ENCODE peak calls at places on chromosomes 5 and 9, in six cellular contexts. H is thyroid gland, B is hepatocyte, L is cardiac muscle cell, P is A549, T is suprapubic skin. U is an unnamed sample. For H3K4me1, the result is how much of the 10 kb centered on the place peaks cover.

GRCh38 chr9:15138357-15138686 is 168.7 kb downstream of the TTC39B start:
- DNase-seq in H (no peak), B (no peak), L (no peak), P (no peak), T (no peak), U (no peak)

GRCh38 chr5:172429201-172429940 is 25.0 kb downstream of the SH3PXD2B start:
- DNase-seq in H (no peak), B (peak), L (no peak), P (no peak), T (no peak), U (no peak)

GRCh38 chr5:142922223-142922952 is 152.2 kb downstream of the ARHGAP26 start:
- DNase-seq in H (no peak), B (peak), L (peak), P (peak), T (no peak), U (peak)

GRCh38 chr5:136174021-136174659 is 18.8 kb downstream of the SMIM32 start:
- DNase-seq in H (no peak), B (peak), L (peak), P (peak), T (no peak), U (peak)

GRCh38 chr5:128684951-128685350 is 146.9 kb upstream of the FBN2 start:
- DNase-seq in H (no peak), B (no peak), L (no peak), P (no peak), T (no peak), U (peak)

GRCh38 chr9:100160021-100160420 is 61.0 kb downstream of the INVS start:
- DNase-seq in H (no peak), B (no peak), L (no peak), P (no peak), T (no peak), U (no peak)

GRCh38 chr5:78060421-78060820 is 234.1 kb downstream of the AP3B1 start:
- DNase-seq in H (no peak), B (no peak), L (no peak), P (no peak), T (no peak), U (peak)

GRCh38 chr5:174664180-174664850 is 60.1 kb upstream of the MSX2 start:
- DNase-seq in H (no peak), B (no peak), L (no peak), P (no peak), T (no peak), U (no peak)

GRCh38 chr9:93598647-93599241 is 22.4 kb downstream of the PHF2 start:
- DNase-seq in H (no peak), B (peak), L (no peak), P (no peak), T (no peak), U (peak)

GRCh38 chr9:71816782-71817549 is 48.7 kb upstream of the CEMIP2 start:
- DNase-seq in H (no peak), B (no peak), L (no peak), P (no peak), T (no peak), U (peak)

GRCh38 chr9:130466537-130467217 is 21.9 kb downstream of the ASS1 start:
- DNase-seq in H (no peak), B (no peak), L (no peak), P (no peak), T (no peak), U (no peak)

GRCh38 chr9:19471737-19472648 is 63.2 kb downstream of the ACER2 start:
- DNase-seq in H (peak), B (peak), L (peak), P (peak), T (peak), U (peak)

GRCh38 chr5:94745786-94746730 is 127.6 kb downstream of the SLF1 start:
- DNase-seq in H (no peak), B (no peak), L (no peak), P (no peak), T (no peak), U (peak)

GRCh38 chr5:17219431-17219830 is 2.0 kb downstream of the BASP1 start:
- DNase-seq in H (no peak), B (no peak), L (no peak), P (no peak), T (no peak), U (no peak)

GRCh38 chr9:105007143-105007542 is 79.2 kb upstream of the ABCA1 start:
- DNase-seq in H (no peak), B (peak), L (no peak), P (peak), T (peak), U (peak)

GRCh38 chr9:115524467-115525059 is 406.6 kb upstream of the TNC start:
- DNase-seq in H (no peak), B (peak), L (peak), P (peak), T (no peak), U (peak)

GRCh38 chr9:98231770-98232478 is 23.5 kb downstream of the TBC1D2 start:
- DNase-seq in H (peak), B (peak), L (no peak), P (peak), T (no peak), U (no peak)

GRCh38 chr5:135127604-135128240 is 93.7 kb upstream of the PITX1 start:
- DNase-seq in H (no peak), B (peak), L (no peak), P (peak), T (no peak), U (no peak)

GRCh38 chr9:81694541-81694940 is 5.2 kb upstream of the TLE1 start:
- DNase-seq in H (no peak), B (no peak), L (no peak), P (no peak), T (no peak), U (no peak)

GRCh38 chr9:89422151-89422918 is 75.6 kb downstream of the SEMA4D start:
- DNase-seq in H (no peak), B (no peak), L (no peak), P (no peak), T (no peak), U (no peak)

GRCh38 chr9:130445268-130445983 is 665 bp downstream of the ASS1 start:
- DNase-seq in H (peak), B (peak), L (no peak), P (no peak), T (peak), U (no peak)

GRCh38 chr5:170522211-170523128 is 18.6 kb downstream of the KCNIP1 start:
- DNase-seq in H (peak), B (no peak), L (no peak), P (peak), T (no peak), U (no peak)

GRCh38 chr5:170280090-170280493 is 17.5 kb downstream of the LCP2 start:
- DNase-seq in H (no peak), B (no peak), L (no peak), P (no peak), T (no peak), U (no peak)

GRCh38 chr9:38127271-38127839 is 58.3 kb upstream of the SHB start:
- DNase-seq in H (no peak), B (no peak), L (no peak), P (no peak), T (no peak), U (no peak)

GRCh38 chr9:97502222-97502983 is 937 bp downstream of the TMOD1 start:
- DNase-seq in H (peak), B (peak), L (peak), P (no peak), T (no peak), U (no peak)

GRCh38 chr5:50325237-50325832 is 115.8 kb downstream of the EMB start:
- DNase-seq in H (no peak), B (peak), L (peak), P (peak), T (no peak), U (peak)

GRCh38 chr5:147567917-147568598 is 58.2 kb upstream of the DPYSL3 start:
- DNase-seq in H (no peak), B (no peak), L (no peak), P (peak), T (no peak), U (peak)

GRCh38 chr9:125638646-125639045 is 68.4 kb downstream of the MAPKAP1 start:
- DNase-seq in H (no peak), B (no peak), L (no peak), P (no peak), T (no peak), U (no peak)
- H3K4me1 ChIP-seq in H (under half), B (under half), L (under half), P (under half), T (under half), U (under half)

DNA sequence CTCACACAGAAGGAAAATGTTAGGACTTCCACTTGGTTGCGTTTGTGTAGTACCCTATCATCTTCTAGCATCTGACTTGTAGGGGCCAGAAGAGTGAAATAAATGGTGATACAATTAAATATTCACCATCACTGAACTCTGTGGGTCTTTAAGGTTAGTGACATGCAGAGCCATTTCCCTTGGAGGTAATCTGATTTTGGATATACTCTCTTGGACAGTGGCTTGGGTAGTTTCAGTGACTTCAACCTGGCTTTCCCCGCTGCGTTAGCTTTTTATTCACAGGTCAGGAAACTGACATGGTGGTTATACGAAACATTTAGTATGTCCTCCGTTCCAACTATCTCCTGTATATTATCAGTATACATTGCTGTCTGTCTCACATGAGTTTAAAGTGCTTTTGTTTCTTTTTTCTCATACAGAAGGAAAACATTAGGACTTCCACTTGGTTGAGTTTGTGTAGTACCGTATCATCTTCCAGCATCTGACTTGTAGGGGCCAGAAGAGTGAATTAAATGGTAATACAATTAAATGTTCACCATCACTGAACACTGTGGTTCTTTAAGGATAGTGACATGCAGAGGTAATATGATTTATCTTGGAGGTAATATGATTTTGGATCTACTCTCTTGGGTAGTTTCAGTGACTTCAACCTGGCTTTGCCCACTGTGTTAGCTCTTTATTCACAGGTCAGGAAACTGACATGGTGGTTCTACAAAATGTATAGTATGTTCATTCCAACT is 883.6 kb downstream of the TAF11L14 start:
- DNase-seq in H (no peak), B (no peak), L (no peak), P (no peak), T (no peak), U (no peak)
- H3K4me1 ChIP-seq in H (under half), B (under half), L (under half), P (under half), T (under half), U (under half)

DNA sequence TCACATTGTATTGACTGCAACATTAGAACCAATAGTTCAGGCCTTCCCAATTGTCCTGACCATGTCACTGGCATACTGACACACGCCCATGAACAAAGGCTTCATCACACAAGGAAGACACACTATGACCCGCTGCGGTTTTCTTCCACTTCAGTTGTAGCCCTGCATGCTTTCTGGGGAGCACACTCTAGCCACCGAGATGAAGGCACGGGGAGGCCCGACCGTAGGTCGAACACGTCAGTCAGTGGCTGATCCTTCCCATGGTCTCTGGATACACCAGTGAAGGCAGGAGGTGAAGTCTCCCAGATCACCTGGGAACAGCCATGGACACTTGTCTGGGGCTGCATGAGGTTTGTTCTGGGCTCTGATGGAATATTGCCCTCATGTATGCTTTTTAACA is 224.7 kb downstream of the FSTL4 start:
- DNase-seq in H (no peak), B (no peak), L (no peak), P (no peak), T (peak), U (no peak)
- H3K4me1 ChIP-seq in H (under half), B (under half), L (under half), P (under half), T (under half), U (under half)

DNA sequence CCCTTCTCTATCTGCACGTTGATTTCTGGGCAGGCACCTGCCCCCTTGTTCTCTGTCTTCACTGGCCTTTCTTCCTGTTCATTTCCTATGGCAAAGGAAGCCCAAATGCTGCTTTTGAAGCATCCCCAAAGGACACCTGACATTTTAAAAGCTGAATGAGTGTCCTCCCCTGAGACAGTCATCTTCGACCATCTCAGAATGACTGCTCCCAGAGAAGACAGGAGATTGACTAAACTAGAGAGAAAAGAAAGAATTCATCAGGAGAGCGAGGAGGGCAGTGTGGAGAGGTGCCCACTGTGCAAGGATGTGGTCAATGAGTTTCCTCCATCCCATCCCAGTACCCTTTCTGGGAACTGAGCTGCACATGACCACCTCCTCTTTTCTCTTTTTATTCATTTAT is 51.9 kb downstream of the SEMA6A start:
- DNase-seq in H (no peak), B (no peak), L (no peak), P (no peak), T (no peak), U (no peak)
- H3K4me1 ChIP-seq in H (under half), B (under half), L (under half), P (under half), T (under half), U (under half)

GRCh38 chr9:120372040-120372439 is 207.9 kb downstream of the CDK5RAP2 start:
- DNase-seq in H (no peak), B (no peak), L (no peak), P (no peak), T (no peak), U (no peak)

GRCh38 chr9:120369608-120370220 is 210.3 kb downstream of the CDK5RAP2 start:
- DNase-seq in H (no peak), B (no peak), L (no peak), P (no peak), T (no peak), U (no peak)

GRCh38 chr9:120365386-120365785 is 214.6 kb downstream of the CDK5RAP2 start:
- DNase-seq in H (no peak), B (no peak), L (no peak), P (no peak), T (no peak), U (no peak)

GRCh38 chr9:120366646-120367019 is 213.3 kb downstream of the CDK5RAP2 start:
- DNase-seq in H (peak), B (peak), L (no peak), P (peak), T (no peak), U (peak)

DNA sequence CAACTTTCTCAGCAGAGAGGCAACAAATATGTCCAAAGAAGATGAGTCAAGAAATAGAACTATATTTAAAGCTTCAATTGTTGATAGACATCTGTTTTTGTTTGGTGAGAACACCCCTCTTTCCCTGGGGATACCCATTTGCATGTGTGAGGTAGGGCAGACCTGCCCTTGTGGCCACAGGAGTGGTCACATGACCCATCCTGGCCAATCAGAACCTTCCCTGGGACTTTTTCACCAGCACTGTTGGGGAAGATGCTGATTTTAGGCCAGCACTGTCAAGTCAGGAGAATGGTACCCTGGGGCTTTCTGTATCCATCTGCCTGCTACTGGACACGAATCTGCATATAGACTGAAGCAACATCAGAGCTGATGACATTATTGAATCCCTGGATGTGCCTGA is 211.2 kb downstream of the CDK5RAP2 start:
- DNase-seq in H (no peak), B (no peak), L (no peak), P (no peak), T (no peak), U (no peak)
- H3K4me1 ChIP-seq in H (under half), B (under half), L (under half), P (under half), T (under half), U (under half)

DNA sequence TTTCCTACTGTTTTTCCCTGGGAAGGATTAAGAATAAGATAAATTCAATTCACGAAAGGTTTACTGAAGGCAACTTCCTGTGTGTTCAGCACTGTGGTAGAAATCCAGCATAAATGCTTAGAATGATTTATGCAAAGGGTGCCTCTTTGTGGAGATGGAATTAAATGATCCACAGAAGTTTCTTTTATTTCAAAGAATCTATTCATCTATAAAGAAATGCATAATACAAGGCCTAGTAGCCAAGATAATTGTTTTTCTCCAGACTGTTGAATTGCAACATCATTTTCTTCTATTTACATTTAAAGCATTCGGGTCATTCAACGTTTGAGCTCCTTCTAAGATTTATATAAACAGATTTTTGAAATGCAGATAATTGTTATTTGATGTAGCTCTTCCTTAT is 138.8 kb upstream of the NFIL3 start:
- DNase-seq in H (no peak), B (no peak), L (no peak), P (no peak), T (no peak), U (no peak)
- H3K4me1 ChIP-seq in H (under half), B (under half), L (under half), P (under half), T (under half), U (under half)

DNA sequence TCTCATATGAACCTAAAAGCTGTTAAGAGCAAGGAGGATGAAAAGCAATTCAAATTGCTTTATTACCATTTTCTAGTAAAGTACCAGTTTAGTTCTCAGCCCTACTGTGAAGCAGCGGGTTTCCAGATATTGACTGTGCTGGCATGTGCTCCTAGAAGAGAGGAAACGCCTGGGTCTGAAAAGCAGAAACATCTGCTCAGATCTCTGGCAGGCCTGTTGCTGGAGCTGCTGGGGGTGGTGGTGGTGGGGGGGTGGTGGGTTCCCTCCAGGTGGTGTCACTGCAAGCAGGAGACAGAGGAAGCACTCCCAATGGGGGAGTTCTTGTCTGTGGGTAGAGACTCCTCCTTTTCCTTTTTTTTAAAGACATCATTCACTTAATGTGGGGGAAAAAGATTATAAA is 105.4 kb upstream of the ZNF462 start:
- DNase-seq in H (no peak), B (no peak), L (no peak), P (no peak), T (no peak), U (no peak)
- H3K4me1 ChIP-seq in H (under half), B (under half), L (under half), P (under half), T (under half), U (under half)

DNA sequence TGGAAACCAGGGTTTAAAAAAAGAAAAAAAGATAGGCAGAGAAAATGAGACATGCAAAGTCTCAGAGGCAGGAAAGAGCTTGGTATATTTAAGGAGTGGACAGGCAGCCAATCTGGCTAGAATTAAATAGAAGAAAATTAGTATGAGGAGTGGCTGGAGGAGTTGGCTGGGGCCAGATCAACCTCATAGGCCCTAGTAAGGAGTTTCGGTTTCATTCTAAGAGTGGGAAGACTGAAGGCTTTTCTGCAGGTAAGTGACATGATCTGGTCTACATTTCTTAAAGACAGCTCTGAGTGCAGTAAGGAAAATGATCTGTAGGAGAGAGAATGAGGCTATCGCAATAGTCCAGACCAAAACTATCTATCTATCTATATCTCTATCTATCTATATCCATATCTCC is 27.5 kb downstream of the ADRB2 start:
- DNase-seq in H (no peak), B (no peak), L (no peak), P (no peak), T (no peak), U (no peak)
- H3K4me1 ChIP-seq in H (under half), B (under half), L (under half), P (under half), T (under half), U (under half)

GRCh38 chr9:132973713-132974112 is 4.8 kb upstream of the GFI1B start:
- DNase-seq in H (no peak), B (no peak), L (no peak), P (peak), T (no peak), U (no peak)
- H3K4me1 ChIP-seq in H (under half), B (under half), L (under half), P (under half), T (under half), U (under half)

U was measured in endothelial cell of umbilical vein.